ENCODE peak calls at places on chromosomes 2 and 18, in seven cellular contexts. One of them, this sample, is unnamed.

GRCh38 chr2:148586528-148587128 is 57.9 kb upstream of the EPC2 start:
- DNase-seq in naive thymus-derived CD4-positive, alpha-beta T cell: no peak
- DNase-seq in brain microvascular endothelial cell: no peak
- DNase-seq in PC-9: no peak
- DNase-seq in mucosa of descending colon: no peak
- DNase-seq in pancreas: no peak
- DNase-seq in OCI-LY7: no peak
- DNase-seq in this sample: no peak

GRCh38 chr2:37881397-37881796 is 43.7 kb upstream of the RMDN2 start:
- DNase-seq in naive thymus-derived CD4-positive, alpha-beta T cell: no peak
- DNase-seq in brain microvascular endothelial cell: no peak
- DNase-seq in PC-9: no peak
- DNase-seq in mucosa of descending colon: no peak
- DNase-seq in pancreas: no peak
- DNase-seq in OCI-LY7: no peak
- DNase-seq in this sample: no peak

GRCh38 chr2:234100686-234101085 is 50.2 kb downstream of the SPP2 start:
- DNase-seq in naive thymus-derived CD4-positive, alpha-beta T cell: peak; percentile 27
- DNase-seq in brain microvascular endothelial cell: no peak
- DNase-seq in PC-9: no peak
- DNase-seq in mucosa of descending colon: no peak
- DNase-seq in pancreas: no peak
- DNase-seq in OCI-LY7: no peak
- DNase-seq in this sample: no peak

GRCh38 chr2:170974304-170974993 is 45.4 kb downstream of the GORASP2 start:
- DNase-seq in naive thymus-derived CD4-positive, alpha-beta T cell: no peak
- DNase-seq in brain microvascular endothelial cell: peak; percentile 27
- DNase-seq in PC-9: peak; percentile 44
- DNase-seq in mucosa of descending colon: no peak
- DNase-seq in pancreas: no peak
- DNase-seq in OCI-LY7: no peak
- DNase-seq in this sample: no peak

GRCh38 chr2:233838726-233839446 is 15.4 kb downstream of the HJURP start:
- DNase-seq in naive thymus-derived CD4-positive, alpha-beta T cell: no peak
- DNase-seq in brain microvascular endothelial cell: no peak
- DNase-seq in PC-9: no peak
- DNase-seq in mucosa of descending colon: no peak
- DNase-seq in pancreas: peak; percentile 20
- DNase-seq in OCI-LY7: no peak
- DNase-seq in this sample: no peak

GRCh38 chr18:35322486-35323258 is 21.5 kb downstream of the ZNF24 start:
- DNase-seq in naive thymus-derived CD4-positive, alpha-beta T cell: no peak
- DNase-seq in brain microvascular endothelial cell: no peak
- DNase-seq in PC-9: peak; percentile 76
- DNase-seq in mucosa of descending colon: no peak
- DNase-seq in pancreas: no peak
- DNase-seq in OCI-LY7: no peak
- DNase-seq in this sample: no peak

GRCh38 chr2:151051584-151052220 is 210.0 kb downstream of the RBM43 start:
- DNase-seq in naive thymus-derived CD4-positive, alpha-beta T cell: peak; percentile 25
- DNase-seq in brain microvascular endothelial cell: peak; percentile 77
- DNase-seq in PC-9: no peak
- DNase-seq in mucosa of descending colon: no peak
- DNase-seq in pancreas: no peak
- DNase-seq in OCI-LY7: peak; percentile 37
- DNase-seq in this sample: peak; percentile 23

GRCh38 chr2:196957442-196957841 is 30.9 kb upstream of the PGAP1 start:
- DNase-seq in naive thymus-derived CD4-positive, alpha-beta T cell: no peak
- DNase-seq in brain microvascular endothelial cell: no peak
- DNase-seq in PC-9: no peak
- DNase-seq in mucosa of descending colon: no peak
- DNase-seq in pancreas: no peak
- DNase-seq in OCI-LY7: no peak
- DNase-seq in this sample: peak; percentile 39

GRCh38 chr2:103960126-103960508 is 893.8 kb upstream of the POU3F3 start:
- DNase-seq in naive thymus-derived CD4-positive, alpha-beta T cell: no peak
- DNase-seq in brain microvascular endothelial cell: no peak
- DNase-seq in PC-9: no peak
- DNase-seq in mucosa of descending colon: no peak
- DNase-seq in pancreas: no peak
- DNase-seq in OCI-LY7: no peak
- DNase-seq in this sample: no peak

GRCh38 chr2:39234754-39235153 is 9.0 kb downstream of the CDKL4 start:
- DNase-seq in naive thymus-derived CD4-positive, alpha-beta T cell: no peak
- DNase-seq in brain microvascular endothelial cell: no peak
- DNase-seq in PC-9: peak; percentile 69
- DNase-seq in mucosa of descending colon: no peak
- DNase-seq in pancreas: no peak
- DNase-seq in OCI-LY7: no peak
- DNase-seq in this sample: no peak

GRCh38 chr2:175981546-175981945 is 20.5 kb downstream of the LNPK start:
- DNase-seq in naive thymus-derived CD4-positive, alpha-beta T cell: no peak
- DNase-seq in brain microvascular endothelial cell: no peak
- DNase-seq in PC-9: no peak
- DNase-seq in mucosa of descending colon: no peak
- DNase-seq in pancreas: no peak
- DNase-seq in OCI-LY7: no peak
- DNase-seq in this sample: no peak

GRCh38 chr18:3458952-3459853 is 9.2 kb downstream of the TGIF1 start:
- DNase-seq in naive thymus-derived CD4-positive, alpha-beta T cell: no peak
- DNase-seq in brain microvascular endothelial cell: no peak
- DNase-seq in PC-9: no peak
- DNase-seq in mucosa of descending colon: no peak
- DNase-seq in pancreas: no peak
- DNase-seq in OCI-LY7: no peak
- DNase-seq in this sample: no peak

GRCh38 chr18:9535430-9535972 is 60.2 kb downstream of the RALBP1 start:
- DNase-seq in naive thymus-derived CD4-positive, alpha-beta T cell: no peak
- DNase-seq in brain microvascular endothelial cell: peak; percentile 94
- DNase-seq in PC-9: peak; percentile 47
- DNase-seq in mucosa of descending colon: no peak
- DNase-seq in pancreas: no peak
- DNase-seq in OCI-LY7: no peak
- DNase-seq in this sample: peak; percentile 6

GRCh38 chr2:23661276-23662050 is 265.5 kb downstream of the ATAD2B start:
- DNase-seq in naive thymus-derived CD4-positive, alpha-beta T cell: no peak
- DNase-seq in brain microvascular endothelial cell: no peak
- DNase-seq in PC-9: no peak
- DNase-seq in mucosa of descending colon: no peak
- DNase-seq in pancreas: no peak
- DNase-seq in OCI-LY7: no peak
- DNase-seq in this sample: no peak

GRCh38 chr18:79910563-79910962 is 40.9 kb downstream of the SLC66A2 start:
- DNase-seq in naive thymus-derived CD4-positive, alpha-beta T cell: no peak
- DNase-seq in brain microvascular endothelial cell: no peak
- DNase-seq in PC-9: no peak
- DNase-seq in mucosa of descending colon: no peak
- DNase-seq in pancreas: no peak
- DNase-seq in OCI-LY7: no peak
- DNase-seq in this sample: no peak

GRCh38 chr18:79912409-79912991 is 39.0 kb downstream of the SLC66A2 start:
- DNase-seq in naive thymus-derived CD4-positive, alpha-beta T cell: peak; percentile 29
- DNase-seq in brain microvascular endothelial cell: peak; percentile 66
- DNase-seq in PC-9: no peak
- DNase-seq in mucosa of descending colon: no peak
- DNase-seq in pancreas: no peak
- DNase-seq in OCI-LY7: no peak
- DNase-seq in this sample: no peak

GRCh38 chr18:79911009-79911870 is 40.2 kb downstream of the SLC66A2 start:
- DNase-seq in naive thymus-derived CD4-positive, alpha-beta T cell: no peak
- DNase-seq in brain microvascular endothelial cell: no peak
- DNase-seq in PC-9: no peak
- DNase-seq in mucosa of descending colon: no peak
- DNase-seq in pancreas: peak; percentile 74
- DNase-seq in OCI-LY7: no peak
- DNase-seq in this sample: no peak

GRCh38 chr18:79912994-79913831 is 38.2 kb downstream of the SLC66A2 start:
- DNase-seq in naive thymus-derived CD4-positive, alpha-beta T cell: no peak
- DNase-seq in brain microvascular endothelial cell: no peak
- DNase-seq in PC-9: no peak
- DNase-seq in mucosa of descending colon: no peak
- DNase-seq in pancreas: no peak
- DNase-seq in OCI-LY7: no peak
- DNase-seq in this sample: no peak

GRCh38 chr18:79911871-79912270 is 39.6 kb downstream of the SLC66A2 start:
- DNase-seq in naive thymus-derived CD4-positive, alpha-beta T cell: no peak
- DNase-seq in brain microvascular endothelial cell: no peak
- DNase-seq in PC-9: no peak
- DNase-seq in mucosa of descending colon: no peak
- DNase-seq in pancreas: no peak
- DNase-seq in OCI-LY7: no peak
- DNase-seq in this sample: no peak
- H3K36me3 ChIP-seq in naive thymus-derived CD4-positive, alpha-beta T cell: peaks cover 28% of the 10 kb centered on the region
- H3K36me3 ChIP-seq in brain microvascular endothelial cell: peaks cover 7% of the 10 kb centered on the region
- H3K36me3 ChIP-seq in PC-9: no peaks in the 10 kb centered on the region
- H3K36me3 ChIP-seq in mucosa of descending colon: no peaks in the 10 kb centered on the region
- H3K36me3 ChIP-seq in pancreas: peaks cover 3% of the 10 kb centered on the region
- H3K36me3 ChIP-seq in OCI-LY7: no peaks in the 10 kb centered on the region
- H3K36me3 ChIP-seq in this sample: peaks cover 54% of the 10 kb centered on the region

DNA sequence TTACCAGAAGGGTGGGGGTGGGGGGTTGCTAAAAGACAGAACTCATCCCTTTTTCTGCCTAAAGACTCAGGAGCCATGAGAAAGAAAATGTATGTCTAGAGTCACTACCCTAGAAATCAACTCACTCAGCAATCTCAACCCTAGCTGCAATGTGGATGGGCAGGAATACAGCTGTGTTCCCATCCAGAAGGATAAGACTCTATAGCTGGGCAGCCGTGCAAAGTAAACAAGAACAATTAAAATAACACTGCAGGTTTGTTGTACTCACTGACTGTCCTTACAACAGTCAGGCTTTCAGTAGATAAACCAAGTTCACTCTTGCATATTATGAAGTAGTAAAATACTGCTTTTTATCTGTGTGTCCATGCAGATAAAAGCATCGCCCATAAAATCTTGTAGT is 74.0 kb downstream of the ESCO1 start:
- DNase-seq in naive thymus-derived CD4-positive, alpha-beta T cell: no peak
- DNase-seq in brain microvascular endothelial cell: no peak
- DNase-seq in PC-9: no peak
- DNase-seq in mucosa of descending colon: no peak
- DNase-seq in pancreas: no peak
- DNase-seq in OCI-LY7: no peak
- DNase-seq in this sample: no peak
- H3K36me3 ChIP-seq in naive thymus-derived CD4-positive, alpha-beta T cell: peaks cover 31% of the 10 kb centered on the region
- H3K36me3 ChIP-seq in brain microvascular endothelial cell: peaks cover 6% of the 10 kb centered on the region
- H3K36me3 ChIP-seq in PC-9: peaks cover 6% of the 10 kb centered on the region
- H3K36me3 ChIP-seq in mucosa of descending colon: peaks cover 5% of the 10 kb centered on the region
- H3K36me3 ChIP-seq in pancreas: peaks cover 31% of the 10 kb centered on the region
- H3K36me3 ChIP-seq in OCI-LY7: peaks cover 92% of the 10 kb centered on the region
- H3K36me3 ChIP-seq in this sample: peaks cover 12% of the 10 kb centered on the region

DNA sequence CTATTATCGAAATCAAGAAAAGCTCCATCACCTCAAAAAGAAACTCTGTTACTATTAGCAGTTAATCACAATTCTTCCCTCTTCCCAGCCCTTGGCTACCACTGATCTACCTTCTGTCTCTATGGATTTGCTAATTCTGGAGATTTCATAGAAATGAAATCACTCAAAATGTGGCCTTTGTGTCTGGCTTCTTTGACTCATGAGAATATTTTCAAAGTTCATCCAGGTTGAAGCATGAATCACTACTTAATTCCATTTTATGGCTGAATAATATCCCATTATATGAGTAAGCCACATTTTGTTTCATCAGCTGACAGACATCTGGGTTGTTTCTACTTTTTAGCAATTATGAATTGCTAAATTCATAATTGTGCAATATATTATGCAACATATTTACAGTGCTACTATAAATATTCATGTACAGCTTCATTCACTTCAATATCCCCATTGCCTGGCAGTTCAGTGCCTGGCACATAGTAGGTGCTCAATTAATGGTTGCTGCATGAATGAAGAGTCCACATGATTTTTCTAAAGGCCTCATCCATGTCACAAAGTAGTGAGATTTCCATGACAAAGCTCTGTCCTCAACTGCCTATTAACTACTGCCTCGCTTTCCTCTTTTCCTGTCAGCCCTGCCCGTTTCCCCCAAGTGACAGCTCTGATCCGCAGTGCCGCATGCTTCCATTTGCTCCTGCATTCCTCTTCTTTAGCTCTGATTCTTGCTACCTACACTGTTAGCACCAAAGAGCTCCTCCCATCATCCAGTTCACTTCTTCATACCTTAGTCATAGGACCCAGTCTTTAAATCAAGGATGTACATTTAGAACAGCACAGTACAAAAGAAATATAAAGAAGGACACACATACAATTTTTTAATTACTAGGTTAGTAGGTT is 32.8 kb downstream of the CCDC93 start:
- DNase-seq in naive thymus-derived CD4-positive, alpha-beta T cell: no peak
- DNase-seq in brain microvascular endothelial cell: peak; percentile 77
- DNase-seq in PC-9: peak; percentile 92
- DNase-seq in mucosa of descending colon: no peak
- DNase-seq in pancreas: no peak
- DNase-seq in OCI-LY7: no peak
- DNase-seq in this sample: no peak
- H3K36me3 ChIP-seq in naive thymus-derived CD4-positive, alpha-beta T cell: peaks cover 69% of the 10 kb centered on the region
- H3K36me3 ChIP-seq in brain microvascular endothelial cell: peaks cover 15% of the 10 kb centered on the region
- H3K36me3 ChIP-seq in PC-9: peaks cover 35% of the 10 kb centered on the region
- H3K36me3 ChIP-seq in mucosa of descending colon: no peaks in the 10 kb centered on the region
- H3K36me3 ChIP-seq in pancreas: peaks cover 34% of the 10 kb centered on the region
- H3K36me3 ChIP-seq in OCI-LY7: peaks cover 82% of the 10 kb centered on the region
- H3K36me3 ChIP-seq in this sample: peaks cover 65% of the 10 kb centered on the region

DNA sequence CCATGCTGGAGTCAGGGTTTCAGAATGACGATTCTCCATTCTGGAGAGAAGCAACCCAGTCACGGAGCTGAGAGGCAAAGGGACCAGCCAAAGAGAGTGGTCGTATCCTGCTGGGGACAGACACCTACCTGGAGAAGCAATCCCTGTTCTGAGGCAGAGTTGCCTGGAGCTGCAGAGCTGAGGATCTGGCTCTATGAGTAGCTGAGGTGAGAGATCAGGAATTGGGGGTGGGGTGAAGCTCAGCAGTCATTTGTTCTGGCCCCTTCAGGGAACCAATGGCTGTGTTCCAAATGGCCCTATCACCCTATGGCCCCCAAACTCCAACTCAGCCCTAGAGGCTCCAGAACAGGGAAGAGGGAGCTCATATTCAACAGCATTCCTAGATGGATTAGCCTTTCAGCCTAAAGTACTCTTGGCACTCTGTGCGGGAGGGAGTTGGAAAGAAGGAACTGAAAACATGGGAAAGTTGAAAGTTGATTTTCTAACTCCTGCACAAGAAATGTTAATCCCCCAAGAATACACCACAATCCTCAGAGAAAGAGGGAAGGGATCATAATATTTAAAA is 3.3 kb upstream of the ATRAID start:
- DNase-seq in naive thymus-derived CD4-positive, alpha-beta T cell: no peak
- DNase-seq in brain microvascular endothelial cell: no peak
- DNase-seq in PC-9: no peak
- DNase-seq in mucosa of descending colon: no peak
- DNase-seq in pancreas: no peak
- DNase-seq in OCI-LY7: no peak
- DNase-seq in this sample: peak; percentile 9
- H3K36me3 ChIP-seq in naive thymus-derived CD4-positive, alpha-beta T cell: peaks cover 65% of the 10 kb centered on the region
- H3K36me3 ChIP-seq in brain microvascular endothelial cell: peaks cover 36% of the 10 kb centered on the region
- H3K36me3 ChIP-seq in PC-9: peaks cover 22% of the 10 kb centered on the region
- H3K36me3 ChIP-seq in mucosa of descending colon: no peaks in the 10 kb centered on the region
- H3K36me3 ChIP-seq in pancreas: no peaks in the 10 kb centered on the region
- H3K36me3 ChIP-seq in OCI-LY7: peaks cover 65% of the 10 kb centered on the region
- H3K36me3 ChIP-seq in this sample: peaks cover 70% of the 10 kb centered on the region

This sample was measured in neuronal stem cell.